ENCODE peak calls at places on chromosomes 11 and 22, in eight cellular contexts. X, C, T, P, H, U, Z and K are unnamed samples.

GRCh38 chr11:66157182-66157864 is 87.3 kb downstream of the PACS1 start:
- DNase-seq in X (no peak), U (peak; percentile 42), C (no peak), H (peak; percentile 36), Z (no peak), T (peak; percentile 59), P (no peak), K (peak; percentile 30)

GRCh38 chr11:130761560-130762220 is 154.6 kb downstream of the SNX19 start:
- DNase-seq in H (no peak), U (no peak), P (no peak), X (no peak), Z (peak; percentile 28), C (no peak), T (no peak), K (no peak)

GRCh38 chr11:117717485-117718314 is 79.3 kb downstream of the DSCAML1 start:
- DNase-seq in C (no peak), H (peak; percentile 85), X (no peak), U (no peak), T (peak; percentile 57), Z (no peak), P (no peak), K (no peak)

GRCh38 chr11:129248618-129249017 is 56.5 kb upstream of the ARHGAP32 start:
- DNase-seq in P (no peak), T (peak; percentile 82), X (peak; percentile 66), U (no peak), C (peak; percentile 21), H (peak; percentile 49), Z (no peak), K (no peak)

GRCh38 chr11:131811380-131811779 is 441.0 kb downstream of the NTM start:
- DNase-seq in Z (no peak), C (no peak), H (no peak), P (no peak), U (no peak), T (peak; percentile 63), X (no peak), K (no peak)

GRCh38 chr11:68840661-68841653 is 759 bp downstream of the CPT1A start:
- DNase-seq in U (peak; percentile 60), X (peak; percentile 34), P (no peak), Z (no peak), T (peak; percentile 59), C (no peak), H (peak; percentile 42), K (peak; percentile 47)

GRCh38 chr11:104524276-104524675 is 360.3 kb upstream of the PDGFD start:
- DNase-seq in P (no peak), U (no peak), X (no peak), Z (no peak), C (no peak), T (no peak), H (no peak), K (no peak)

GRCh38 chr11:100445231-100445735 is 241.8 kb upstream of the ARHGAP42 start:
- DNase-seq in P (peak; percentile 85), X (peak; percentile 63), U (no peak), H (no peak), Z (no peak), T (peak; percentile 59), C (no peak), K (no peak)

GRCh38 chr11:81874627-81875026 is 859.0 kb downstream of the FAM181B start:
- DNase-seq in T (no peak), X (no peak), U (no peak), P (no peak), C (no peak), Z (no peak), H (no peak), K (no peak)

GRCh38 chr11:2355000-2355644 is 22.0 kb upstream of the CD81 start:
- DNase-seq in Z (no peak), U (no peak), P (no peak), T (peak; percentile 41), C (no peak), H (no peak), X (peak; percentile 37), K (no peak)

GRCh38 chr11:111469200-111469599 is 43.0 kb downstream of the BTG4 start:
- DNase-seq in Z (peak; percentile 28), U (no peak), T (no peak), P (no peak), C (no peak), H (no peak), X (peak; percentile 73), K (no peak)

GRCh38 chr11:4025248-4025956 is 69.2 kb upstream of the RRM1 start:
- DNase-seq in U (no peak), X (peak; percentile 19), T (no peak), P (peak; percentile 56), Z (no peak), C (no peak), H (no peak), K (no peak)

GRCh38 chr11:117010808-117011540 is 87.3 kb downstream of the SIK3 start:
- DNase-seq in X (peak; percentile 91), H (peak; percentile 63), P (peak; percentile 76), C (peak; percentile 52), U (no peak), T (peak; percentile 98), Z (no peak), K (no peak)

GRCh38 chr22:43053176-43053575 is 36.0 kb downstream of the TTLL1 start:
- DNase-seq in H (no peak), T (peak; percentile 16), X (no peak), U (no peak), C (no peak), Z (no peak), P (no peak), K (no peak)

GRCh38 chr22:48757581-48757980 is 1070.1 kb downstream of the BRD1 start:
- DNase-seq in P (no peak), T (no peak), X (no peak), C (no peak), U (no peak), H (no peak), Z (peak; percentile 64), K (no peak)

GRCh38 chr22:29456211-29456671 is 17.9 kb downstream of the RFPL1 start:
- DNase-seq in P (no peak), U (no peak), C (no peak), Z (no peak), T (no peak), H (no peak), X (peak; percentile 49), K (no peak)

GRCh38 chr11:67376421-67376820 is 3.0 kb upstream of the CLCF1 start:
- DNase-seq in U (no peak), X (no peak), T (no peak), Z (no peak), H (no peak), C (no peak), P (no peak), K (no peak)

GRCh38 chr11:70736937-70737640 is 338.8 kb downstream of the CTTN start:
- DNase-seq in Z (no peak), H (no peak), P (no peak), T (no peak), U (no peak), X (no peak), C (no peak), K (no peak)

GRCh38 chr11:35045219-35045819 is 93.7 kb upstream of the CD44 start:
- DNase-seq in H (no peak), C (no peak), P (no peak), T (no peak), U (no peak), Z (no peak), X (no peak), K (no peak)

GRCh38 chr11:660281-660680 is 23.2 kb downstream of the DRD4 start:
- DNase-seq in X (no peak), Z (no peak), U (no peak), P (no peak), C (no peak), H (no peak), T (no peak), K (no peak)

GRCh38 chr22:23704829-23705228 is 14.0 kb downstream of the RGL4 start:
- DNase-seq in C (no peak), X (no peak), U (no peak), T (no peak), H (no peak), P (no peak), Z (no peak), K (no peak)

GRCh38 chr22:32355760-32356159 is 1.9 kb upstream of the RFPL3 start:
- DNase-seq in Z (no peak), T (peak; percentile 37), P (no peak), H (peak; percentile 31), X (no peak), U (no peak), C (no peak), K (no peak)
- TF ChIP-seq CTCF in Z (no peak), T (peak; percentile 43), P (peak; percentile 8), H (no peak), X (no peak), U (no peak), C (no peak), K (peak; percentile 1)

GRCh38 chr11:107689317-107690202 is 22.3 kb downstream of the SLN start:
- DNase-seq in X (peak; percentile 71), H (peak; percentile 47), U (peak; percentile 58), T (peak; percentile 94), Z (no peak), C (peak; percentile 2), P (no peak), K (peak; percentile 55)

GRCh38 chr11:107683807-107684206 is 28.0 kb downstream of the SLN start:
- DNase-seq in P (no peak), C (no peak), U (no peak), H (peak; percentile 31), T (peak; percentile 68), Z (no peak), X (no peak), K (no peak)

GRCh38 chr11:107691003-107691402 is 20.9 kb downstream of the SLN start:
- DNase-seq in Z (no peak), T (peak; percentile 75), U (no peak), H (no peak), C (no peak), P (no peak), X (peak; percentile 59), K (no peak)

GRCh38 chr11:107683070-107683469 is 28.8 kb downstream of the SLN start:
- DNase-seq in P (no peak), Z (no peak), T (no peak), U (no peak), H (no peak), C (no peak), X (no peak), K (no peak)

GRCh38 chr11:107688322-107688918 is 23.4 kb downstream of the SLN start:
- DNase-seq in X (no peak), P (no peak), Z (no peak), H (no peak), T (no peak), U (no peak), C (no peak), K (no peak)
- TF ChIP-seq CTCF in X (no peak), P (no peak), Z (no peak), H (no peak), T (no peak), U (no peak), C (no peak), K (no peak)

GRCh38 chr22:37225481-37225880 is 13.2 kb upstream of the SSTR3 start:
- DNase-seq in H (peak; percentile 20), X (no peak), Z (no peak), U (no peak), P (no peak), C (no peak), T (no peak), K (no peak)
- TF ChIP-seq CTCF in H (no peak), X (peak; percentile 21), Z (no peak), U (peak; percentile 32), P (peak; percentile 26), C (peak; percentile 26), T (peak; percentile 16), K (peak; percentile 18)

DNA sequence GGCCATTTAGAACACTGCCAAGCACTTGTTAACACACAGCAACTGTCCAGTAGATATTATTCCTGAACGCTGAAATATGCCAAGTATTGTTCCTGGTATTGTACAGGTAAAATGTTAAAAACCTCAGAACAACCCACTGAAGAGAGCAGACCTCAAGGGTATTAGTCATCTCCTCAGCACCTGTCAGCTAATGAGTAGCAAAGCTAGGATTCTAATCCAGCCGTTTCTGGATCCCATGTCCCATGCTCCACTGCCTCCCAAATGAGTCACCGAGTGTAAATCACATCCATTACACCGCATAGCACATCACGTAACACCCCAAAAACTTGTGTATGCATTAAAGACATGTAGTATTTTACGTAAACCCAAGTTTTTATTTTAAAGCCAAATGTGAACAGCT is 705.4 kb upstream of the TENM4 start:
- DNase-seq in Z (no peak), U (no peak), C (no peak), H (no peak), T (peak; percentile 66), P (no peak), X (no peak), K (no peak)
- TF ChIP-seq CTCF in Z (no peak), U (no peak), C (no peak), H (no peak), T (no peak), P (no peak), X (no peak), K (no peak)